ENCODE peak calls at places on chromosomes 13 and 19, in seven cellular contexts. N is type B pancreatic cell, R is heart right ventricle, Y is choroid plexus epithelial cell, P is GM23338, J is Peyer's patch, T is brain microvascular endothelial cell. F is an unnamed sample.
A peak's percentile ranks its signal among the peaks of the same experiment; 100 is the strongest.

GRCh38 chr13:106464076-106464475 is 71.4 kb downstream of the EFNB2 start:
- DNase-seq in N (no peak), R (no peak), Y (peak; percentile 96), P (no peak), J (no peak), T (peak; percentile 85), F (peak; percentile 86)

GRCh38 chr13:112545866-112546265 is 42.1 kb downstream of the TUBGCP3 start:
- DNase-seq in N (no peak), R (no peak), Y (peak; percentile 93), P (no peak), J (no peak), T (peak; percentile 79), F (peak; percentile 88)

GRCh38 chr13:33185853-33186252 is 99.7 kb downstream of the STARD13 start:
- DNase-seq in N (no peak), R (no peak), Y (peak; percentile 64), P (peak; percentile 20), J (no peak), T (no peak), F (peak; percentile 67)

GRCh38 chr13:25920277-25920676 is 131.5 kb downstream of the SHISA2 start:
- DNase-seq in N (no peak), R (no peak), Y (no peak), P (no peak), J (no peak), T (no peak), F (no peak)

GRCh38 chr13:82298110-82298509 is 1584.2 kb downstream of the SLITRK1 start:
- DNase-seq in N (no peak), R (no peak), Y (no peak), P (no peak), J (no peak), T (no peak), F (no peak)

GRCh38 chr13:66853559-66853958 is 376.6 kb downstream of the PCDH9 start:
- DNase-seq in N (no peak), R (no peak), Y (no peak), P (no peak), J (no peak), T (no peak), F (no peak)

GRCh38 chr13:109610517-109610916 is 175.9 kb downstream of the IRS2 start:
- DNase-seq in N (no peak), R (peak; percentile 23), Y (peak; percentile 26), P (peak; percentile 60), J (peak; percentile 62), T (no peak), F (no peak)

GRCh38 chr19:9945319-9945966 is 9.1 kb upstream of the OLFM2 start:
- DNase-seq in N (peak; percentile 79), R (peak; percentile 89), Y (peak; percentile 92), P (peak; percentile 56), J (peak; percentile 55), T (peak; percentile 98), F (peak; percentile 99)

GRCh38 chr13:43573787-43574562 is 212.8 kb downstream of the ENOX1 start:
- DNase-seq in N (no peak), R (no peak), Y (peak; percentile 58), P (no peak), J (no peak), T (no peak), F (peak; percentile 21)

GRCh38 chr13:68304287-68304893 is 1074.3 kb upstream of the PCDH9 start:
- DNase-seq in N (no peak), R (no peak), Y (peak; percentile 46), P (peak; percentile 54), J (no peak), T (no peak), F (peak; percentile 1)

GRCh38 chr19:13764821-13765394 is 586 bp downstream of the MRI1 start:
- DNase-seq in N (no peak), R (no peak), Y (peak; percentile 35), P (peak; percentile 58), J (no peak), T (no peak), F (no peak)

GRCh38 chr13:65540064-65540635 is 1690.0 kb downstream of the PCDH9 start:
- DNase-seq in N (no peak), R (no peak), Y (no peak), P (no peak), J (no peak), T (no peak), F (peak; percentile 14)

GRCh38 chr19:21210037-21210621 is 68.3 kb downstream of the ZNF431 start:
- DNase-seq in N (no peak), R (no peak), Y (no peak), P (peak; percentile 25), J (no peak), T (no peak), F (no peak)

GRCh38 chr13:42561752-42562467 is 12.0 kb upstream of the TNFSF11 start:
- DNase-seq in N (no peak), R (no peak), Y (no peak), P (no peak), J (no peak), T (peak; percentile 25), F (no peak)

GRCh38 chr13:37561031-37561430 is 37.5 kb downstream of the POSTN start:
- DNase-seq in N (no peak), R (no peak), Y (no peak), P (no peak), J (no peak), T (no peak), F (peak; percentile 16)

GRCh38 chr19:50703915-50704548 is 15.6 kb downstream of the SHANK1 start:
- DNase-seq in N (no peak), R (no peak), Y (no peak), P (peak; percentile 73), J (no peak), T (no peak), F (no peak)

GRCh38 chr13:56216221-56216620 is 924.5 kb upstream of the PRR20A start:
- DNase-seq in N (no peak), R (no peak), Y (no peak), P (no peak), J (no peak), T (no peak), F (no peak)

GRCh38 chr13:99303863-99304521 is 3.2 kb downstream of the GPR183 start:
- DNase-seq in N (no peak), R (no peak), Y (no peak), P (no peak), J (no peak), T (no peak), F (no peak)

GRCh38 chr13:56189439-56189838 is 951.3 kb upstream of the PRR20A start:
- DNase-seq in N (no peak), R (no peak), Y (no peak), P (no peak), J (no peak), T (no peak), F (no peak)

GRCh38 chr13:49421391-49421790 is 22.5 kb downstream of the CAB39L start:
- DNase-seq in N (no peak), R (no peak), Y (peak; percentile 28), P (peak; percentile 74), J (no peak), T (no peak), F (no peak)

GRCh38 chr19:18932216-18932841 is 8.7 kb downstream of the HOMER3 start:
- DNase-seq in N (peak; percentile 80), R (peak; percentile 69), Y (peak; percentile 64), P (peak; percentile 98), J (peak; percentile 87), T (no peak), F (no peak)

DNA sequence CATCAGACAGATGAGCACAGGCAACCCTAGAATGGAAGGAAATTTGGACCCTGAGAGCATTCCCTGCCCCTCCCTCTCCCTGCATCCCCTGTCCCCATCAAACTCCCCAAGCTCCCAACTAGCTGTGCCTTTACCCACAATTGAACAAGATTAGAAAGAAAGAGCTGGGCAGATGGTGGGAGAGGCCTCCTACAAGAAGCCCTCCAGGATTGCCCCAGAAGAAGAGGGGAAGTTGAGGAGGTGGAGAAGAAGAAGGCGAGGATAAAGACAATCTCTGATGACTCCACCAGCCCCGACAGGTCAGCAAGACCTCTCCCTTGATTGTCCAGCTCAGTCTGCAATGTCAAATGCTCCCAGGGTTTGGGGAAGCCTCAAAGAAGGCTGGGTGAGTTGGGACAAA is 11.9 kb downstream of the UNC13A start:
- DNase-seq in N (no peak), R (no peak), Y (no peak), P (no peak), J (no peak), T (no peak), F (no peak)
- TF ChIP-seq CTCF in N (no peak), R (no peak), Y (no peak), P (no peak), J (no peak), T (no peak), F (no peak)

DNA sequence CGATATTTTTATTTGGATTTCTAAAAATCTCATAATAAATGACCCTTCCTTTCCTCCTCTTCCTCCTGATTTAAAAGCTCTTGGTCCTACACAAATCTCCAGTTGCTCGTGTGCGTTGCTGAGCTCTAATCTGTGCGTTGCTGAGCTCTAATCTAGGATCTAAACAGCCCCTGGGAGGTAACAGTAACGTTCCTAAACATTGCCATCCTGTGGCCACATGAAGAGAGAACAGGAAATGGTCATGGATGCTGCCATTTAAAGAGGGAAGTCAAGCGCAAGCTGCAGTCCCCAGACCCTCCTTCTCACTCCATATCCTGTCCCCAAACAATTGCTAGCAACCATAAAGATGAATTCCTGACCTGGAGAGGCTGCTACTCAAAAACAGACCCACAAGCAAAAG is 170.8 kb downstream of the NUFIP1 start:
- DNase-seq in N (no peak), R (no peak), Y (peak; percentile 65), P (peak; percentile 79), J (no peak), T (peak; percentile 29), F (no peak)
- TF ChIP-seq CTCF in N (peak; percentile 48), R (no peak), Y (peak; percentile 48), P (peak; percentile 62), J (no peak), T (peak; percentile 44), F (no peak)

GRCh38 chr13:111506131-111506530 is 185.7 kb downstream of the TEX29 start:
- DNase-seq in N (no peak), R (no peak), Y (no peak), P (no peak), J (no peak), T (no peak), F (no peak)
- TF ChIP-seq CTCF in N (no peak), R (no peak), Y (no peak), P (no peak), J (no peak), T (no peak), F (no peak)

GRCh38 chr13:36288794-36289391 is 8.7 kb downstream of the CCDC169 start:
- DNase-seq in N (no peak), R (no peak), Y (no peak), P (peak; percentile 64), J (no peak), T (no peak), F (no peak)

GRCh38 chr13:36282818-36283432 is 14.7 kb downstream of the CCDC169 start:
- DNase-seq in N (no peak), R (no peak), Y (peak; percentile 65), P (peak; percentile 72), J (no peak), T (no peak), F (peak; percentile 28)
- TF ChIP-seq CTCF in N (peak; percentile 93), R (peak; percentile 74), Y (peak; percentile 74), P (peak; percentile 99), J (peak; percentile 69), T (peak; percentile 56), F (peak; percentile 91)

DNA sequence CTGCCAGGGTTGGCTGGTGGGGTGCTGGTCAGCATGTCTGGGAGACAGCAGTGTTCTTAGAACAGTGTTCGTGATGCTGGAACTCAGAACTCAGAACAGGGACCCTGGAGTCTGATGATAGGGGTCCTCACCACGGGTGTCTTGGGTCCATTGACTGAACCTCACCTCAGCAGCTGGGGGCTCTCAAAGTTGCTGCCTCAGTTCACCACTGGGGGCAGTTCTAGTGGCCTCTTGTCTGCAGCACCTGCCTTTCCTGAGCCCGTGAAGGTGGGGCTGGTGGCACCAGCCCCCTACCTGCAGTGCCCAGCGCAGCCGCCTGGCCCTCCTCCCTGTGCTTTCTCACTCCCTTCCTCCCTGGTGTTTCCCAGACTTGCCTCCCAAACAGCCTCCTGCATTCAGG is 28.5 kb downstream of the SAFB start:
- DNase-seq in N (no peak), R (no peak), Y (no peak), P (peak; percentile 17), J (no peak), T (no peak), F (no peak)
- TF ChIP-seq CTCF in N (no peak), R (no peak), Y (peak; percentile 11), P (no peak), J (no peak), T (peak; percentile 15), F (no peak)